ENCODE peak calls at places on chromosomes 6 and 20, in four cellular contexts. G is stromal cell of bone marrow, I is SW 1271, A is neural progenitor cell. Y is an unnamed sample.

GRCh38 chr6:146741609-146742008 is 142.8 kb downstream of the ADGB start:
- DNase-seq in G (no peak), I (peak), A (no peak), Y (no peak)

GRCh38 chr6:5626727-5627426 is 365.6 kb downstream of the FARS2 start:
- DNase-seq in A (no peak), G (no peak), I (no peak), Y (no peak)

GRCh38 chr6:136014454-136015421 is 163.2 kb downstream of the PDE7B start:
- DNase-seq in G (peak), A (no peak), I (peak), Y (peak)

GRCh38 chr6:85453052-85453451 is 3.2 kb downstream of the NT5E start:
- DNase-seq in A (no peak), G (no peak), I (no peak), Y (no peak)

GRCh38 chr6:7811441-7811840 is 85.5 kb downstream of the BMP6 start:
- DNase-seq in A (no peak), I (no peak), G (no peak), Y (no peak)

GRCh38 chr20:6381887-6382286 is 259.1 kb upstream of the FERMT1 start:
- DNase-seq in I (no peak), A (peak), G (peak), Y (no peak)

GRCh38 chr6:5541751-5542432 is 280.6 kb downstream of the FARS2 start:
- DNase-seq in I (peak), A (no peak), G (no peak), Y (no peak)

GRCh38 chr20:54624701-54625472 is 149.5 kb downstream of the DOK5 start:
- DNase-seq in I (no peak), A (peak), G (no peak), Y (no peak)

GRCh38 chr6:38773338-38773737 is 58.2 kb downstream of the DNAH8 start:
- DNase-seq in G (no peak), A (peak), I (peak), Y (no peak)

GRCh38 chr20:46350201-46350985 is 42.1 kb upstream of the CDH22 start:
- DNase-seq in G (peak), A (peak), I (no peak), Y (peak)

GRCh38 chr6:6834356-6835342 is 246.1 kb downstream of the LY86 start:
- DNase-seq in I (no peak), A (no peak), G (no peak), Y (no peak)